ENCODE peak calls at places on chromosomes 2 and 18, in four cellular contexts. L is fibroblast of lung, A is PC-3, Y is hepatocyte. P is an unnamed sample.

GRCh38 chr2:226793615-226794014 is 6.0 kb downstream of the IRS1 start:
- DNase-seq in A (no peak), L (no peak), Y (no peak), P (no peak)

GRCh38 chr2:4219571-4219970 is 516.2 kb downstream of the DCDC2C start:
- DNase-seq in A (no peak), Y (no peak), L (no peak), P (no peak)

GRCh38 chr2:127179756-127180155 is 40.3 kb downstream of the CYP27C1 start:
- DNase-seq in A (no peak), Y (no peak), L (no peak), P (no peak)

GRCh38 chr2:231780123-231780908 is 766 bp downstream of the PDE6D start:
- DNase-seq in L (peak; percentile 14), Y (peak; percentile 64), A (no peak), P (peak; percentile 71)

GRCh38 chr18:293557-293956 is 25.7 kb upstream of the THOC1 start:
- DNase-seq in L (peak; percentile 58), A (no peak), Y (no peak), P (no peak)

GRCh38 chr2:221715783-221716386 is 143.8 kb upstream of the EPHA4 start:
- DNase-seq in L (no peak), Y (peak; percentile 19), A (peak; percentile 62), P (peak; percentile 32)

GRCh38 chr18:48947583-48947982 is 3.2 kb downstream of the SMAD7 start:
- DNase-seq in L (no peak), Y (peak; percentile 36), A (no peak), P (no peak)

GRCh38 chr2:222291485-222291841 is 7.3 kb downstream of the PAX3 start:
- DNase-seq in A (no peak), L (no peak), Y (no peak), P (no peak)

GRCh38 chr18:28034567-28034966 is 142.4 kb downstream of the CDH2 start:
- DNase-seq in Y (no peak), A (no peak), L (no peak), P (no peak)

GRCh38 chr2:188444106-188444835 is 152.6 kb downstream of the GULP1 start:
- DNase-seq in A (no peak), L (no peak), Y (no peak), P (no peak)

GRCh38 chr2:160301420-160301819 is 101.3 kb upstream of the ITGB6 start:
- DNase-seq in L (no peak), A (no peak), Y (no peak), P (no peak)

GRCh38 chr2:229313591-229313990 is 42.5 kb upstream of the PID1 start:
- DNase-seq in A (peak; percentile 63), L (peak; percentile 79), Y (no peak), P (no peak)

GRCh38 chr2:198973181-198973580 is 484.6 kb downstream of the SATB2 start:
- DNase-seq in L (no peak), Y (no peak), A (no peak), P (no peak)

GRCh38 chr18:76391746-76392145 is 103.3 kb downstream of the ZNF516 start:
- DNase-seq in L (no peak), Y (no peak), A (no peak), P (no peak)

GRCh38 chr2:132632000-132632649 is 37.9 kb downstream of the LYPD1 start:
- DNase-seq in Y (peak; percentile 62), L (no peak), A (peak; percentile 21), P (no peak)

GRCh38 chr2:159879061-159879604 is 81.1 kb upstream of the CD302 start:
- DNase-seq in L (peak; percentile 73), A (peak; percentile 41), Y (no peak), P (no peak)

GRCh38 chr2:120552800-120553471 is 182.7 kb upstream of the GLI2 start:
- DNase-seq in Y (peak; percentile 93), A (peak; percentile 98), L (peak; percentile 80), P (peak; percentile 98)

GRCh38 chr2:23042176-23042909 is 342.6 kb upstream of the KLHL29 start:
- DNase-seq in Y (no peak), L (peak; percentile 22), A (no peak), P (no peak)

GRCh38 chr2:46858697-46859080 is 56.9 kb downstream of the MCFD2 start:
- DNase-seq in Y (no peak), A (no peak), L (peak; percentile 92), P (no peak)

GRCh38 chr2:233470839-233471238 is 95.7 kb downstream of the USP40 start:
- DNase-seq in L (no peak), Y (no peak), A (no peak), P (no peak)

GRCh38 chr2:126664234-126664633 is 8.3 kb downstream of the GYPC start:
- DNase-seq in Y (no peak), A (no peak), L (no peak), P (no peak)

GRCh38 chr2:190947711-190948251 is 66.2 kb downstream of the STAT1 start:
- DNase-seq in Y (peak; percentile 51), L (peak; percentile 85), A (peak; percentile 66), P (peak; percentile 28)

GRCh38 chr2:241279413-241279812 is 36.1 kb downstream of the HDLBP start:
- DNase-seq in Y (no peak), A (no peak), L (peak; percentile 34), P (no peak)

GRCh38 chr2:237025090-237025865 is 60.4 kb upstream of the COPS8 start:
- DNase-seq in Y (peak; percentile 90), A (peak; percentile 94), L (peak; percentile 92), P (no peak)

GRCh38 chr2:103462712-103463111 is 700.9 kb downstream of the TMEM182 start:
- DNase-seq in Y (no peak), L (no peak), A (no peak), P (no peak)

DNA sequence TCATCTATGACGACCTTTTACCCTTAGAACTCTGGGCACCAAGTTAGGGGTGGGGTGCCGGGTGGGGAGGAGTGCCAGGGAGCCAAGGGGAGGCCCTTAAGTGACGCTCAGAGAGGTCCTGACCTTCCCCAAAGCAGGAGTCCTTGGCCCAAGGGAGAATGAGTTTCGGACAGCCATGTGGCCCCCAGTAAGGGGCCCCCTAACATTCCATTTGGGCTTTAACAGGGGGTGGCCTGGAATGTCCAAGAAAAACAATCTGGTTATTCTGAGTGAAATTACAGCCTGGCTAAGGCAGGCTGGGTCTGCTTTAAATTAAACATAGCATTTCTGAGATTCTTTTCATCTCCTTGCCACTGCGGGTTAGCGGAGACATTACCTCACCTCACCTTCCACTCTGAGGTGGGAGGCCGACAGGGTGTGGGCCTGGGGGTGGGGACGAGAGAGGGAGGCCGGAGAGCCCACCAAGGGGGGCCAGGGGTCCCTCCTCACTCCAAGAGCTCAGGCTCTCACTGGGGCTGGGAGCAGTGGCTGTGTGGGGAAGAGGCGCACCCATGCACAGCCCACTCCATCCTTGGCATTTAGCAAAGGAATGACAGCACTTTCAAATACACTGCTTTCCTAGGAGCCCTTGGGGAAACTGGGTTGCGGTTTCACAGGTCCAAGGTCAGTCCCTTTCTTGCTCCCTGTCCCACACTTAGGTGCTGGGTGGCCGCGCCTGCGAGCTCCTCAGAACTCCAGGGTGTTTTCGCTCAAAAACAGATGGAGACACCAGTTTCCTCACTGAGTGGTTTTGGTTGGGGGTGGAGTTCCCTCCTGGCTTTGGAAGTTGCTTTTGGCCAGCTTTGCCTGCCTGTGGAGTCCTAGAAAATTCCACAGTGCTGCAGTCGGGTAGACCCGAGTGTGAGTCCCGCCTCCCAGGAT is 107.4 kb downstream of the POLR1A start:
- DNase-seq in Y (peak; percentile 41), L (peak; percentile 28), A (no peak), P (peak; percentile 19)
- H3K4me2 ChIP-seq in Y (peak overlapping the region; percentile 45), L (peak overlapping the region; percentile 48), A (no peak overlapping the region), P (peak overlapping the region; percentile 32)

GRCh38 chr2:174343638-174344455 is 9.1 kb downstream of the SP9 start:
- DNase-seq in Y (no peak), L (no peak), A (no peak), P (peak; percentile 53)
- TF ChIP-seq EZH2 in Y (peak; percentile 93), L (peak; percentile 86), A (no peak), P (peak; percentile 38)

DNA sequence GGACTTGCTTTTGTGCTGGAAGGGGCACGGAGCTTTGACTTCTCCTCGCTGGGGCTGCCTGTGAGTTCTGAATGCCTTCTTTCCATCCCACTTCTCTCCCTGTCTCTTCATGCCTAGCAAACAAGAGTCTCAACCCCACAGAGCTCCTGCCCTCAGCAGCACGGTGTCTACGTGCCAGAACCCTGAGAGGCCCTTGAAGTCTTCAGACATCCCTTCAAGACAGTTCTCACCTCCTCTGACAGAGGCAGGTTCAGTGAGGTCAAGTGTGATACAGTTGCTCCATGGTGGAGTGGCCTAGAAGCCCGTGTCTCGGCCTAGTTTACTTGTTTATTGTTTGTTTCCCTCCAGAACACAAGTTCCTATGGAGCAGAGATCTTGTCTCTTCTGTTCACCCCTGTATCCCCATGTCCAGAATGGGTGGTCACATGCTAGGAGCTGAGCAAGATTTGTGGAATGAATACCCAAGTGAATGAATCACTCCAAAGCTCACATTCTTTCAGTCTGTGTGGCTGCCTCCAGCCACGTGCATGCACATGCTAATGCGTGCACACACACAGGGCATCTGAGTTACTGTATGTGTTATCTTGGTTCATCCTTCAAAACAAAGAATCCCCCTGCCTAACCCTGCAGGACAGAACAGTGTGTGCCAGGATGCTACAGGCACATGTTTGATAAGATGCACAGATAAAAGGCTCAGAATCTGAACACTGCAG is 391.7 kb downstream of the NBAS start:
- DNase-seq in A (peak; percentile 87), Y (peak; percentile 78), L (peak; percentile 90), P (no peak)
- H3K4me3 ChIP-seq in A (no peak overlapping the region), Y (no peak overlapping the region), L (no peak overlapping the region), P (no peak overlapping the region)

DNA sequence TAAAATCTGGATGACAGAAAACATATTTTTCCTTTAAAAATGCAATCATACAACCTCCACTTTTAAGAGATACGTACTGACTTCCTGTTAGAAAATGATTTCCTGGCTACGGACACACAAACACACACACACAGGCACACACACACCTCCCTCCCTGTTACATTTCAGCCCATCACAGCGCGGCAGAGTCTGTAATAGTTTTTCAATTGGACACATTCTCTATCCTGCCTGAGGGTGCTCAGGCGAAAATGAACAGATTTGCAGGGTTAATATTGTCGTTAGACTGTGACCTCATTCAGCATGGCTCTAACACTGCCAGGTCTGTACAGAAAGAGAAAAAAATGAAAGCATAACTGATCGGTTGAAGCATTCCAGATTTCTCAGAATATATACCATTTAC is 45.0 kb downstream of the KCTD1 start:
- DNase-seq in L (no peak), A (no peak), Y (no peak), P (no peak)
- H3K4me2 ChIP-seq in L (no peak overlapping the region), A (no peak overlapping the region), Y (no peak overlapping the region), P (no peak overlapping the region)

GRCh38 chr2:43345872-43346271 is 119.5 kb upstream of the ZFP36L2 start:
- DNase-seq in A (no peak), L (no peak), Y (no peak), P (peak; percentile 47)

GRCh38 chr2:43346619-43347018 is 120.2 kb upstream of the ZFP36L2 start:
- DNase-seq in L (no peak), Y (no peak), A (no peak), P (no peak)

GRCh38 chr2:43349944-43350343 is 123.5 kb upstream of the ZFP36L2 start:
- DNase-seq in Y (no peak), L (peak; percentile 91), A (no peak), P (no peak)

GRCh38 chr2:43348904-43349725 is 122.7 kb upstream of the ZFP36L2 start:
- DNase-seq in A (no peak), Y (peak; percentile 61), L (peak; percentile 72), P (no peak)

DNA sequence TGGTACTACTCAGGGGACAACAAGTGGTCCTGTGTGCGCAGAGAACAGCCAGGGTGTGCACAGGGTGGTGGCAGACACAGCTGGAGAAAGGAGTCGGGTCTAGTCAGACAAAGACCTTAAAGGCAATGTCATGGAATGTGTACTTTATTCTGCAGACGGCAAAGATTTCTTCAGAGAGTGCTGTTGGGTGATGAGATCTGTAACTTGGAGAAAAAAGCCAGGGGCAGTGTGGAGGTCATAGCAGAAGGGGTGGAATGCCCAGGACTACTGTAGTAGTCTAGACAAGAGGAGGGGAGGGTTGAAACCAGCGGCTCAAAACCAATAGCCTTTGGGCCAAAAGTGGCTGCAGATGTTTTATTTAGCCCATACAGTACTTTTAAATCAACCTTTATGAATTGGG is 121.3 kb upstream of the ZFP36L2 start:
- DNase-seq in L (no peak), Y (no peak), A (no peak), P (no peak)
- TF ChIP-seq EZH2 in L (no peak), Y (no peak), A (no peak), P (no peak)

GRCh38 chr2:64608867-64609228 is 44.9 kb downstream of the SERTAD2 start:
- DNase-seq in Y (no peak), A (no peak), L (no peak), P (peak; percentile 60)
- H3K4me3 ChIP-seq in Y (peak overlapping the region; percentile 50), A (no peak overlapping the region), L (peak overlapping the region; percentile 9), P (peak overlapping the region; percentile 84)

P was measured in GM23338.